ENCODE peak calls at places on chromosomes 1 and 21, in eight cellular contexts. H is heart right ventricle; T is neuronal stem cell; R is CD8-positive, alpha-beta memory T cell; P is hepatocyte; E is RWPE2; X is SJSA1; K is esophagus muscularis mucosa. V is an unnamed sample.
A peak's percentile ranks its signal among the peaks of the same experiment; 100 is the strongest.

GRCh38 chr1:33683913-33684312 is 180.0 kb upstream of the HMGB4 start:
- DNase-seq in H (peak; percentile 12), T (no peak), R (no peak), P (no peak), E (no peak), X (no peak), K (peak; percentile 57), V (no peak)

GRCh38 chr1:222618880-222619321 is 1.0 kb downstream of the MIA3 start:
- DNase-seq in H (peak; percentile 8), T (peak; percentile 14), R (peak; percentile 50), P (peak; percentile 50), E (no peak), X (no peak), K (no peak), V (no peak)

GRCh38 chr1:40980453-40981121 is 1.1 kb downstream of the CTPS1 start:
- DNase-seq in H (no peak), T (no peak), R (peak; percentile 78), P (peak; percentile 55), E (no peak), X (no peak), K (no peak), V (no peak)

GRCh38 chr1:201999625-202000238 is 10.7 kb upstream of the ELF3 start:
- DNase-seq in H (peak; percentile 27), T (no peak), R (no peak), P (peak; percentile 80), E (no peak), X (no peak), K (no peak), V (no peak)

GRCh38 chr1:119466419-119466818 is 40.6 kb upstream of the HSD3B1 start:
- DNase-seq in H (no peak), T (no peak), R (no peak), P (no peak), E (no peak), X (no peak), K (no peak), V (no peak)

GRCh38 chr1:100989306-100990077 is 36.1 kb downstream of the DPH5 start:
- DNase-seq in H (no peak), T (no peak), R (no peak), P (peak; percentile 55), E (no peak), X (no peak), K (no peak), V (no peak)

GRCh38 chr1:151444791-151445177 is 14.5 kb downstream of the POGZ start:
- DNase-seq in H (no peak), T (no peak), R (no peak), P (no peak), E (no peak), X (no peak), K (no peak), V (no peak)

GRCh38 chr1:229689915-229690314 is 63.9 kb downstream of the URB2 start:
- DNase-seq in H (no peak), T (no peak), R (no peak), P (no peak), E (no peak), X (no peak), K (no peak), V (no peak)

GRCh38 chr1:92804721-92805169 is 19.8 kb upstream of the EVI5 start:
- DNase-seq in H (peak; percentile 73), T (no peak), R (no peak), P (peak; percentile 90), E (peak; percentile 82), X (peak; percentile 87), K (no peak), V (peak; percentile 5)

GRCh38 chr1:116365353-116365780 is 7.7 kb upstream of the ATP1A1 start:
- DNase-seq in H (no peak), T (no peak), R (no peak), P (no peak), E (no peak), X (no peak), K (no peak), V (no peak)

GRCh38 chr1:109543283-109543987 is 3.8 kb downstream of the GPR61 start:
- DNase-seq in H (no peak), T (no peak), R (no peak), P (no peak), E (no peak), X (no peak), K (no peak), V (no peak)

GRCh38 chr1:86970938-86971337 is 56.5 kb downstream of the HS2ST1 start:
- DNase-seq in H (no peak), T (no peak), R (no peak), P (no peak), E (no peak), X (no peak), K (no peak), V (no peak)

GRCh38 chr1:33903210-33903589 is 39.3 kb downstream of the HMGB4 start:
- DNase-seq in H (no peak), T (no peak), R (no peak), P (peak; percentile 37), E (no peak), X (no peak), K (no peak), V (no peak)

GRCh38 chr1:50968021-50968883 is 1.8 kb upstream of the CDKN2C start:
- DNase-seq in H (peak; percentile 93), T (peak; percentile 81), R (peak; percentile 86), P (peak; percentile 94), E (peak; percentile 87), X (peak; percentile 96), K (peak; percentile 96), V (peak; percentile 86)

GRCh38 chr1:187244623-187245022 is 415.9 kb downstream of the PLA2G4A start:
- DNase-seq in H (no peak), T (no peak), R (no peak), P (peak; percentile 11), E (no peak), X (no peak), K (no peak), V (no peak)

GRCh38 chr1:232844791-232845190 is 39.6 kb downstream of the MAP10 start:
- DNase-seq in H (no peak), T (no peak), R (no peak), P (no peak), E (no peak), X (peak; percentile 49), K (no peak), V (no peak)

GRCh38 chr1:115545791-115546733 is 95.7 kb upstream of the VANGL1 start:
- DNase-seq in H (peak; percentile 36), T (no peak), R (no peak), P (peak; percentile 86), E (peak; percentile 89), X (peak; percentile 96), K (no peak), V (no peak)

GRCh38 chr1:208475951-208476824 is 232.0 kb upstream of the PLXNA2 start:
- DNase-seq in H (peak; percentile 47), T (peak; percentile 73), R (no peak), P (peak; percentile 66), E (no peak), X (peak; percentile 95), K (no peak), V (no peak)

GRCh38 chr1:162284206-162284955 is 92.3 kb downstream of the SPATA46 start:
- DNase-seq in H (no peak), T (no peak), R (no peak), P (no peak), E (no peak), X (no peak), K (no peak), V (no peak)

GRCh38 chr1:7042322-7043231 is 257.3 kb downstream of the CAMTA1 start:
- DNase-seq in H (no peak), T (peak; percentile 15), R (no peak), P (peak; percentile 44), E (no peak), X (no peak), K (no peak), V (peak; percentile 44)

GRCh38 chr1:234743866-234744581 is 134.0 kb upstream of the IRF2BP2 start:
- DNase-seq in H (no peak), T (peak; percentile 86), R (no peak), P (peak; percentile 20), E (no peak), X (peak; percentile 59), K (no peak), V (no peak)

GRCh38 chr1:10575616-10576015 is 100.9 kb downstream of the PEX14 start:
- DNase-seq in H (no peak), T (no peak), R (no peak), P (no peak), E (no peak), X (no peak), K (no peak), V (no peak)

GRCh38 chr1:193589597-193590040 is 403.2 kb upstream of the B3GALT2 start:
- DNase-seq in H (peak; percentile 16), T (no peak), R (no peak), P (no peak), E (no peak), X (no peak), K (no peak), V (no peak)

GRCh38 chr1:15418811-15419515 is 9.3 kb downstream of the EFHD2 start:
- DNase-seq in H (no peak), T (no peak), R (no peak), P (no peak), E (no peak), X (peak; percentile 85), K (no peak), V (no peak)
- H3K27ac ChIP-seq in H (no peak overlapping the region), T (no peak overlapping the region), R (no peak overlapping the region), P (no peak overlapping the region), E (peak overlapping the region; percentile 97), X (peak overlapping the region; percentile 12), K (no peak overlapping the region), V (no peak overlapping the region)

GRCh38 chr1:55055084-55055882 is 15.9 kb downstream of the PCSK9 start:
- DNase-seq in H (no peak), T (no peak), R (no peak), P (no peak), E (no peak), X (no peak), K (no peak), V (peak; percentile 63)
- H3K36me3 ChIP-seq in H (no peaks in the 10 kb centered on the region), T (peaks cover 10% of the 10 kb centered on the region), R (no peaks in the 10 kb centered on the region), P (no peaks in the 10 kb centered on the region), E (peaks cover 95% of the 10 kb centered on the region), X (no peaks in the 10 kb centered on the region), K (no peaks in the 10 kb centered on the region), V (no peaks in the 10 kb centered on the region)

GRCh38 chr21:42038826-42039425 is 28.8 kb upstream of the ZBTB21 start:
- DNase-seq in H (no peak), T (no peak), R (no peak), P (no peak), E (no peak), X (no peak), K (no peak), V (no peak)

GRCh38 chr21:42038393-42038792 is 28.2 kb upstream of the ZBTB21 start:
- DNase-seq in H (no peak), T (no peak), R (no peak), P (no peak), E (no peak), X (no peak), K (no peak), V (no peak)

GRCh38 chr21:42039911-42040351 is 29.8 kb upstream of the ZBTB21 start:
- DNase-seq in H (no peak), T (no peak), R (no peak), P (peak; percentile 76), E (no peak), X (peak; percentile 87), K (no peak), V (no peak)

GRCh38 chr21:42040411-42041180 is 30.4 kb upstream of the ZBTB21 start:
- DNase-seq in H (peak; percentile 40), T (no peak), R (peak; percentile 18), P (peak; percentile 64), E (peak; percentile 79), X (peak; percentile 98), K (no peak), V (no peak)

GRCh38 chr21:42039470-42039901 is 29.3 kb upstream of the ZBTB21 start:
- DNase-seq in H (no peak), T (no peak), R (no peak), P (peak; percentile 52), E (no peak), X (no peak), K (no peak), V (peak; percentile 37)
- H3K27ac ChIP-seq in H (no peak overlapping the region), T (no peak overlapping the region), R (no peak overlapping the region), P (peak overlapping the region; percentile 92), E (no peak overlapping the region), X (peak overlapping the region; percentile 96), K (no peak overlapping the region), V (peak overlapping the region; percentile 61)

GRCh38 chr21:33554236-33554981 is 11.6 kb downstream of the SON start:
- DNase-seq in H (no peak), T (no peak), R (no peak), P (no peak), E (no peak), X (no peak), K (no peak), V (no peak)
- H3K36me3 ChIP-seq in H (peaks cover 63% of the 10 kb centered on the region), T (peaks cover 62% of the 10 kb centered on the region), R (peaks cover 76% of the 10 kb centered on the region), P (no peaks in the 10 kb centered on the region), E (peaks cover 96% of the 10 kb centered on the region), X (peaks cover 98% of the 10 kb centered on the region), K (peaks cover 92% of the 10 kb centered on the region), V (peaks cover 95% of the 10 kb centered on the region)

V was measured in gastrocnemius medialis.